ENCODE peak calls at places on chromosomes 11 and 22, in eight cellular contexts. One of them, this sample, is unnamed.

GRCh38 chr11:128039140-128040021 is 548.0 kb downstream of the ETS1 start:
- DNase-seq in endothelial cell of umbilical vein: peak
- DNase-seq in SJSA1: no peak
- DNase-seq in body of pancreas: peak
- DNase-seq in effector memory CD4-positive, alpha-beta T cell: peak
- DNase-seq in heart left ventricle: peak
- DNase-seq in adrenal gland: no peak
- DNase-seq in neural progenitor cell: no peak
- DNase-seq in this sample: no peak

GRCh38 chr11:94558932-94559331 is 8.2 kb upstream of the PIWIL4 start:
- DNase-seq in adrenal gland: no peak
- DNase-seq in SJSA1: no peak
- DNase-seq in effector memory CD4-positive, alpha-beta T cell: no peak
- DNase-seq in endothelial cell of umbilical vein: no peak
- DNase-seq in body of pancreas: no peak
- DNase-seq in neural progenitor cell: no peak
- DNase-seq in heart left ventricle: no peak
- DNase-seq in this sample: no peak

GRCh38 chr22:25896098-25896497 is 154.1 kb downstream of the MYO18B start:
- DNase-seq in body of pancreas: no peak
- DNase-seq in effector memory CD4-positive, alpha-beta T cell: no peak
- DNase-seq in SJSA1: no peak
- DNase-seq in neural progenitor cell: peak
- DNase-seq in heart left ventricle: no peak
- DNase-seq in endothelial cell of umbilical vein: no peak
- DNase-seq in adrenal gland: no peak
- DNase-seq in this sample: no peak

GRCh38 chr11:64086263-64086938 is 50.7 kb downstream of the FLRT1 start:
- DNase-seq in heart left ventricle: peak
- DNase-seq in adrenal gland: peak
- DNase-seq in body of pancreas: peak
- DNase-seq in endothelial cell of umbilical vein: no peak
- DNase-seq in SJSA1: no peak
- DNase-seq in neural progenitor cell: no peak
- DNase-seq in effector memory CD4-positive, alpha-beta T cell: no peak
- DNase-seq in this sample: no peak

GRCh38 chr11:116454020-116454645 is 318.7 kb downstream of the BUD13 start:
- DNase-seq in SJSA1: peak
- DNase-seq in endothelial cell of umbilical vein: peak
- DNase-seq in adrenal gland: peak
- DNase-seq in neural progenitor cell: peak
- DNase-seq in effector memory CD4-positive, alpha-beta T cell: no peak
- DNase-seq in heart left ventricle: peak
- DNase-seq in body of pancreas: peak
- DNase-seq in this sample: peak

GRCh38 chr11:106031210-106031845 is 9.3 kb upstream of the MSANTD4 start:
- DNase-seq in SJSA1: peak
- DNase-seq in adrenal gland: no peak
- DNase-seq in heart left ventricle: no peak
- DNase-seq in neural progenitor cell: no peak
- DNase-seq in endothelial cell of umbilical vein: peak
- DNase-seq in effector memory CD4-positive, alpha-beta T cell: no peak
- DNase-seq in body of pancreas: no peak
- DNase-seq in this sample: peak

GRCh38 chr11:46729110-46730027 is 10.4 kb downstream of the F2 start:
- DNase-seq in adrenal gland: no peak
- DNase-seq in endothelial cell of umbilical vein: no peak
- DNase-seq in heart left ventricle: no peak
- DNase-seq in body of pancreas: no peak
- DNase-seq in neural progenitor cell: no peak
- DNase-seq in effector memory CD4-positive, alpha-beta T cell: no peak
- DNase-seq in SJSA1: no peak
- DNase-seq in this sample: no peak

GRCh38 chr11:8331767-8332166 is 68.1 kb upstream of the LMO1 start:
- DNase-seq in endothelial cell of umbilical vein: no peak
- DNase-seq in heart left ventricle: no peak
- DNase-seq in adrenal gland: no peak
- DNase-seq in effector memory CD4-positive, alpha-beta T cell: no peak
- DNase-seq in neural progenitor cell: no peak
- DNase-seq in body of pancreas: no peak
- DNase-seq in SJSA1: no peak
- DNase-seq in this sample: no peak

GRCh38 chr11:119166368-119167076 is 2.0 kb upstream of the NLRX1 start:
- DNase-seq in effector memory CD4-positive, alpha-beta T cell: no peak
- DNase-seq in SJSA1: peak
- DNase-seq in heart left ventricle: no peak
- DNase-seq in adrenal gland: no peak
- DNase-seq in endothelial cell of umbilical vein: peak
- DNase-seq in body of pancreas: no peak
- DNase-seq in neural progenitor cell: no peak
- DNase-seq in this sample: peak

GRCh38 chr11:88569342-88569741 is 231.8 kb upstream of the CTSC start:
- DNase-seq in effector memory CD4-positive, alpha-beta T cell: no peak
- DNase-seq in endothelial cell of umbilical vein: peak
- DNase-seq in heart left ventricle: no peak
- DNase-seq in neural progenitor cell: no peak
- DNase-seq in SJSA1: no peak
- DNase-seq in body of pancreas: no peak
- DNase-seq in adrenal gland: no peak
- DNase-seq in this sample: no peak

GRCh38 chr11:2558861-2559526 is 114.2 kb downstream of the KCNQ1 start:
- DNase-seq in effector memory CD4-positive, alpha-beta T cell: no peak
- DNase-seq in SJSA1: no peak
- DNase-seq in heart left ventricle: no peak
- DNase-seq in endothelial cell of umbilical vein: no peak
- DNase-seq in adrenal gland: no peak
- DNase-seq in neural progenitor cell: no peak
- DNase-seq in body of pancreas: no peak
- DNase-seq in this sample: no peak

GRCh38 chr22:49400136-49400865 is 427.4 kb downstream of the BRD1 start:
- DNase-seq in body of pancreas: no peak
- DNase-seq in endothelial cell of umbilical vein: no peak
- DNase-seq in heart left ventricle: no peak
- DNase-seq in effector memory CD4-positive, alpha-beta T cell: no peak
- DNase-seq in adrenal gland: peak
- DNase-seq in SJSA1: no peak
- DNase-seq in neural progenitor cell: no peak
- DNase-seq in this sample: no peak

GRCh38 chr22:19527861-19528417 is 3.7 kb upstream of the CLDN5 start:
- DNase-seq in adrenal gland: no peak
- DNase-seq in neural progenitor cell: no peak
- DNase-seq in SJSA1: no peak
- DNase-seq in endothelial cell of umbilical vein: no peak
- DNase-seq in heart left ventricle: no peak
- DNase-seq in body of pancreas: no peak
- DNase-seq in effector memory CD4-positive, alpha-beta T cell: no peak
- DNase-seq in this sample: no peak

GRCh38 chr11:35579557-35580396 is 38.5 kb upstream of the FJX1 start:
- DNase-seq in endothelial cell of umbilical vein: no peak
- DNase-seq in neural progenitor cell: no peak
- DNase-seq in SJSA1: peak
- DNase-seq in effector memory CD4-positive, alpha-beta T cell: no peak
- DNase-seq in adrenal gland: no peak
- DNase-seq in body of pancreas: no peak
- DNase-seq in heart left ventricle: no peak
- DNase-seq in this sample: peak

GRCh38 chr11:36558511-36559413 is 9.0 kb upstream of the RAG1 start:
- DNase-seq in endothelial cell of umbilical vein: no peak
- DNase-seq in body of pancreas: no peak
- DNase-seq in SJSA1: no peak
- DNase-seq in heart left ventricle: no peak
- DNase-seq in effector memory CD4-positive, alpha-beta T cell: no peak
- DNase-seq in neural progenitor cell: no peak
- DNase-seq in adrenal gland: no peak
- DNase-seq in this sample: no peak

GRCh38 chr11:93393386-93393785 is 62.8 kb downstream of the DEUP1 start:
- DNase-seq in endothelial cell of umbilical vein: no peak
- DNase-seq in body of pancreas: no peak
- DNase-seq in SJSA1: no peak
- DNase-seq in heart left ventricle: no peak
- DNase-seq in adrenal gland: no peak
- DNase-seq in neural progenitor cell: no peak
- DNase-seq in effector memory CD4-positive, alpha-beta T cell: no peak
- DNase-seq in this sample: no peak

GRCh38 chr11:93392862-93393261 is 62.3 kb downstream of the DEUP1 start:
- DNase-seq in adrenal gland: no peak
- DNase-seq in effector memory CD4-positive, alpha-beta T cell: no peak
- DNase-seq in endothelial cell of umbilical vein: no peak
- DNase-seq in heart left ventricle: no peak
- DNase-seq in body of pancreas: no peak
- DNase-seq in neural progenitor cell: no peak
- DNase-seq in SJSA1: no peak
- DNase-seq in this sample: no peak

GRCh38 chr11:93389737-93390136 is 59.2 kb downstream of the DEUP1 start:
- DNase-seq in neural progenitor cell: no peak
- DNase-seq in adrenal gland: no peak
- DNase-seq in heart left ventricle: no peak
- DNase-seq in effector memory CD4-positive, alpha-beta T cell: no peak
- DNase-seq in endothelial cell of umbilical vein: no peak
- DNase-seq in SJSA1: no peak
- DNase-seq in body of pancreas: no peak
- DNase-seq in this sample: no peak
- H3K27ac ChIP-seq in neural progenitor cell: no peak
- H3K27ac ChIP-seq in adrenal gland: no peak
- H3K27ac ChIP-seq in heart left ventricle: no peak
- H3K27ac ChIP-seq in effector memory CD4-positive, alpha-beta T cell: no peak
- H3K27ac ChIP-seq in endothelial cell of umbilical vein: no peak
- H3K27ac ChIP-seq in SJSA1: no peak
- H3K27ac ChIP-seq in body of pancreas: no peak
- H3K27ac ChIP-seq in this sample: no peak

DNA sequence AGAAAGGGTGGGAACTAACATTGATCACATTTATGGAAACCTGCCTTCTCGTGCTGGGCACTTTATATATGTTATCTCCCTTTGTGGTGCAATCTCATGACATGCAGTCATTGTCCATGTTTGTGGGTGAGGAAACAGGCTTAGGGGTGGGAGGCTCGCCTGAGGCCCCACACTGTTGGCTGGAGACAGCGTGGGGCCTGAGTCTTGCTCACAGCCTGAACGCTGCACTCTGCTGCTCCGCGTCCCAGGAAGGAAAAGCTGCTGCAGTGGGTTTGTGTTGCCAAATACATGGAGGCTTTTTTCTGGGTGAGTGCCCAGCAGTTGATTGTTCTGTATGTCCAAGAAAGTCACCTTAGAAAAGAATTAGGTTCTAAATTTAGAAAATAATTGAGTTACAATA is 24.8 kb downstream of the IGHMBP2 start:
- DNase-seq in heart left ventricle: peak
- DNase-seq in endothelial cell of umbilical vein: no peak
- DNase-seq in effector memory CD4-positive, alpha-beta T cell: no peak
- DNase-seq in adrenal gland: no peak
- DNase-seq in SJSA1: no peak
- DNase-seq in neural progenitor cell: no peak
- DNase-seq in body of pancreas: no peak
- DNase-seq in this sample: no peak
- H3K27ac ChIP-seq in heart left ventricle: peak
- H3K27ac ChIP-seq in endothelial cell of umbilical vein: no peak
- H3K27ac ChIP-seq in effector memory CD4-positive, alpha-beta T cell: no peak
- H3K27ac ChIP-seq in adrenal gland: no peak
- H3K27ac ChIP-seq in SJSA1: no peak
- H3K27ac ChIP-seq in neural progenitor cell: no peak
- H3K27ac ChIP-seq in body of pancreas: no peak
- H3K27ac ChIP-seq in this sample: no peak

GRCh38 chr11:85787809-85788805 is 22.8 kb downstream of the SYTL2 start:
- DNase-seq in effector memory CD4-positive, alpha-beta T cell: no peak
- DNase-seq in heart left ventricle: no peak
- DNase-seq in neural progenitor cell: no peak
- DNase-seq in adrenal gland: no peak
- DNase-seq in body of pancreas: peak
- DNase-seq in SJSA1: no peak
- DNase-seq in endothelial cell of umbilical vein: peak
- DNase-seq in this sample: peak
- H3K27ac ChIP-seq in effector memory CD4-positive, alpha-beta T cell: no peak
- H3K27ac ChIP-seq in heart left ventricle: no peak
- H3K27ac ChIP-seq in neural progenitor cell: no peak
- H3K27ac ChIP-seq in adrenal gland: no peak
- H3K27ac ChIP-seq in body of pancreas: peak
- H3K27ac ChIP-seq in SJSA1: no peak
- H3K27ac ChIP-seq in endothelial cell of umbilical vein: no peak
- H3K27ac ChIP-seq in this sample: peak

DNA sequence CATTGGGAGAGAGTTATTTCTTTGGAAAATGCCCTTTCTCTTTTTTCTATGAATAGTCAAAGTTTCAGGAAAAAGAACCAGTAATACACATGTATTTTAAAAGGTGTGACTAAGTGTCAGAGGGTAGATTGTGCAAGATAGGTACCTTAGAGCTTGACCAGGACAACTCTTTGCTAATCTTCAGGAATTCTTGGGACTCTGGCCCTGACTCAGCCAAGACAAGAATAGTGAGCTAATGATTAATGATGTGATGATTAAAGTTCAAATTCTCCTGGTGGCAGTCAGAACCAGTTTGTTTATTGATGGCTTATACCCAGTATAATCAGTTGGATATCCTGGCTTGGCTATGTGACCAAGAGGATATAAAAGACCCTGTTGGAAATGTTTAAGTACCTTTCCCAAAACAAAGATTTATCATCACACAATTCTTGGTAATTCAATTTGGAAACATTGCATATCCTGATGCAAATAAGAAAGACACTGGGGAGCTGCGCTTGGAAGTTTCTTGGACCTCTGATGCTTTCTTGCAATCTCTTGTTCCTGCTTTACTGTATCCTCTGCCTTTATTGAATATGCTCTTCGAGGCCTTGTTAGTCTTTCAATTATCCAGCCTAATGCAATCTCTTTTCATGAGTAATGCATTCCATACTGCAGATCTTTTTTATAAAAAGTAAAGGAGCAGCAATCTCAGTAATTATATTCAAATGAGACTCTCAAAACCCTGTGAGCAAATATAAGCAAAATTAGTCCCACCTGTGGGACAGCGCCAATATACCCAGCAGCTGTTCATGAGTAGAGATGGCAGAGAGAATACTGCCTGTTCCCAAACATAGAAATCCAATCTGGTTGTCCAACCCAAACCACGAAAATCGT is 48.0 kb upstream of the CEP126 start:
- DNase-seq in SJSA1: no peak
- DNase-seq in endothelial cell of umbilical vein: peak
- DNase-seq in effector memory CD4-positive, alpha-beta T cell: no peak
- DNase-seq in adrenal gland: no peak
- DNase-seq in neural progenitor cell: no peak
- DNase-seq in heart left ventricle: no peak
- DNase-seq in body of pancreas: no peak
- DNase-seq in this sample: peak
- H3K27ac ChIP-seq in SJSA1: no peak
- H3K27ac ChIP-seq in endothelial cell of umbilical vein: no peak
- H3K27ac ChIP-seq in effector memory CD4-positive, alpha-beta T cell: no peak
- H3K27ac ChIP-seq in adrenal gland: no peak
- H3K27ac ChIP-seq in neural progenitor cell: no peak
- H3K27ac ChIP-seq in heart left ventricle: no peak
- H3K27ac ChIP-seq in body of pancreas: no peak
- H3K27ac ChIP-seq in this sample: peak